ENCODE peak calls at places on chromosomes 2 and 18, in ten cellular contexts. Y is ascending aorta; R is CD4-positive, alpha-beta memory T cell; D is CD8-positive, alpha-beta memory T cell; A is CD4-positive, alpha-beta T cell; W is left ventricle myocardium inferior; U is RWPE1; M is HL-60; X is SK-N-SH; B is body of pancreas. T is an unnamed sample.

GRCh38 chr2:144151405-144151804 is 368.5 kb downstream of the ZEB2 start:
- DNase-seq in Y (no peak), R (no peak), D (no peak), A (no peak), W (no peak), U (no peak), M (no peak), X (no peak), B (no peak), T (no peak)

GRCh38 chr18:62258093-62258492 is 67.0 kb upstream of the TNFRSF11A start:
- DNase-seq in Y (no peak), R (no peak), D (no peak), A (no peak), W (no peak), U (no peak), M (no peak), X (no peak), B (no peak), T (no peak)

GRCh38 chr18:12883003-12883683 is 894 bp downstream of the PTPN2 start:
- DNase-seq in Y (no peak), R (peak; percentile 13), D (no peak), A (no peak), W (no peak), U (peak; percentile 33), M (no peak), X (peak; percentile 39), B (no peak), T (no peak)

GRCh38 chr2:225270861-225271260 is 128.6 kb upstream of the NYAP2 start:
- DNase-seq in Y (no peak), R (peak; percentile 3), D (no peak), A (no peak), W (no peak), U (peak; percentile 66), M (peak; percentile 57), X (peak; percentile 19), B (no peak), T (no peak)

GRCh38 chr2:232568161-232568560 is 17.7 kb downstream of the EIF4E2 start:
- DNase-seq in Y (no peak), R (no peak), D (no peak), A (no peak), W (no peak), U (peak; percentile 78), M (no peak), X (no peak), B (no peak), T (no peak)

GRCh38 chr18:37274309-37274987 is 291.1 kb downstream of the CELF4 start:
- DNase-seq in Y (no peak), R (no peak), D (no peak), A (no peak), W (no peak), U (no peak), M (no peak), X (no peak), B (no peak), T (no peak)

GRCh38 chr2:26597197-26597596 is 44.0 kb downstream of the CIB4 start:
- DNase-seq in Y (no peak), R (no peak), D (no peak), A (no peak), W (no peak), U (peak; percentile 48), M (no peak), X (no peak), B (no peak), T (no peak)

GRCh38 chr2:99821572-99822369 is 320.6 kb downstream of the AFF3 start:
- DNase-seq in Y (no peak), R (no peak), D (no peak), A (no peak), W (no peak), U (no peak), M (no peak), X (no peak), B (no peak), T (no peak)

GRCh38 chr2:105403785-105404698 is 5.2 kb upstream of the FHL2 start:
- DNase-seq in Y (peak; percentile 73), R (no peak), D (no peak), A (no peak), W (no peak), U (peak; percentile 98), M (no peak), X (no peak), B (no peak), T (no peak)

GRCh38 chr2:44009136-44009744 is 13.5 kb upstream of the LRPPRC start:
- DNase-seq in Y (no peak), R (no peak), D (no peak), A (no peak), W (no peak), U (no peak), M (no peak), X (peak; percentile 66), B (no peak), T (no peak)

GRCh38 chr2:41194235-41194634 is 742.3 kb upstream of the SLC8A1 start:
- DNase-seq in Y (no peak), R (no peak), D (no peak), A (no peak), W (peak; percentile 28), U (no peak), M (no peak), X (peak; percentile 27), B (peak; percentile 9), T (no peak)

GRCh38 chr2:228602277-228602676 is 420.8 kb upstream of the SPHKAP start:
- DNase-seq in Y (no peak), R (no peak), D (no peak), A (no peak), W (no peak), U (no peak), M (no peak), X (no peak), B (no peak), T (no peak)

GRCh38 chr2:170170281-170171035 is 7.5 kb upstream of the MYO3B start:
- DNase-seq in Y (no peak), R (no peak), D (no peak), A (no peak), W (no peak), U (no peak), M (no peak), X (no peak), B (peak; percentile 38), T (no peak)

GRCh38 chr2:190344275-190344827 is 962 bp downstream of the INPP1 start:
- DNase-seq in Y (no peak), R (no peak), D (no peak), A (no peak), W (peak; percentile 47), U (peak; percentile 27), M (no peak), X (no peak), B (peak; percentile 45), T (no peak)

GRCh38 chr2:45190481-45190880 is 181.2 kb upstream of the SIX2 start:
- DNase-seq in Y (no peak), R (no peak), D (no peak), A (no peak), W (no peak), U (no peak), M (no peak), X (peak; percentile 28), B (no peak), T (no peak)

GRCh38 chr2:215772634-215773563 is 240.5 kb downstream of the MREG start:
- DNase-seq in Y (no peak), R (no peak), D (no peak), A (no peak), W (no peak), U (no peak), M (no peak), X (no peak), B (no peak), T (no peak)

GRCh38 chr2:145957929-145958328 is 1438.0 kb upstream of the ZEB2 start:
- DNase-seq in Y (no peak), R (no peak), D (no peak), A (no peak), W (no peak), U (no peak), M (no peak), X (no peak), B (no peak), T (no peak)

GRCh38 chr2:53437371-53437770 is 330.2 kb upstream of the CHAC2 start:
- DNase-seq in Y (no peak), R (no peak), D (no peak), A (no peak), W (no peak), U (no peak), M (no peak), X (no peak), B (no peak), T (no peak)

GRCh38 chr2:233426619-233427342 is 72.5 kb downstream of the DGKD start:
- DNase-seq in Y (peak; percentile 47), R (no peak), D (no peak), A (no peak), W (no peak), U (no peak), M (peak; percentile 86), X (no peak), B (no peak), T (no peak)

GRCh38 chr18:3819933-3820332 is 370.0 kb downstream of the TGIF1 start:
- DNase-seq in Y (no peak), R (no peak), D (no peak), A (no peak), W (no peak), U (no peak), M (no peak), X (no peak), B (no peak), T (no peak)
- H3K27ac ChIP-seq in Y (no peak overlapping the region), R (no peak overlapping the region), D (no peak overlapping the region), A (no peak overlapping the region), W (no peak overlapping the region), U (no peak overlapping the region), M (no peak overlapping the region), X (no peak overlapping the region), B (no peak overlapping the region), T (no peak overlapping the region)

GRCh38 chr2:223180463-223180862 is 128.5 kb downstream of the KCNE4 start:
- DNase-seq in Y (no peak), R (no peak), D (no peak), A (no peak), W (no peak), U (no peak), M (no peak), X (no peak), B (no peak), T (no peak)
- H3K27ac ChIP-seq in Y (no peak overlapping the region), R (no peak overlapping the region), D (no peak overlapping the region), A (no peak overlapping the region), W (no peak overlapping the region), U (no peak overlapping the region), M (no peak overlapping the region), X (no peak overlapping the region), B (no peak overlapping the region), T (no peak overlapping the region)

DNA sequence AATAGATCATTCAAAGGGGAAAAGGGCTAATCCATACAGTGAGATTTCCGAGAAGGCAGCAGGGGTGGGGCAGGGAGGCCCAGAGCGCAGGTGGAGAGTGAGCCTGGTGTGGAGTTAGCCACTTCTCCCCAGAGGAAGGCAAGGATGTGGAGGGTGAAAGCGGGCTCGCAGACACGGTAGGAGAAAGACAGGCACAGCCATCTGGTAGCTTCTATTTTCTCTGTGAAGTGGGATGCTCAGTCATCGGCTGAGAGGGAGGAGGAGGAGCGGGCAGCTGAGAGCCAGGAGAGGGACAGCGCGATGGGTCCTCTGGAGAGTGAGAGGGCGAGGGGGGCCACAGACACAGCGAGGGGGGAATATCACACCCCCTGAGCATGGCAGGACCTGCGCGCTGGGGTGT is 153.3 kb upstream of the NDUFV2 start:
- DNase-seq in Y (no peak), R (no peak), D (no peak), A (no peak), W (no peak), U (no peak), M (no peak), X (peak; percentile 63), B (no peak), T (no peak)
- H3K27ac ChIP-seq in Y (no peak overlapping the region), R (no peak overlapping the region), D (no peak overlapping the region), A (no peak overlapping the region), W (no peak overlapping the region), U (peak overlapping the region; percentile 85), M (no peak overlapping the region), X (peak overlapping the region; percentile 80), B (no peak overlapping the region), T (no peak overlapping the region)

GRCh38 chr2:213199871-213200270 is 48.5 kb upstream of the IKZF2 start:
- DNase-seq in Y (no peak), R (no peak), D (no peak), A (no peak), W (no peak), U (no peak), M (no peak), X (no peak), B (no peak), T (no peak)
- H3K27ac ChIP-seq in Y (no peak overlapping the region), R (no peak overlapping the region), D (no peak overlapping the region), A (no peak overlapping the region), W (no peak overlapping the region), U (no peak overlapping the region), M (no peak overlapping the region), X (no peak overlapping the region), B (no peak overlapping the region), T (no peak overlapping the region)

T was measured in substantia nigra.